ENCODE peak calls at places on chromosomes 4 and X, in five cellular contexts. H is GM12891, D is HepG2, J is GM12878, X is K562. A is an unnamed sample.

GRCh38 chrX:46757593-46757992 is 1.3 kb downstream of the SLC9A7 start:
- DNase-seq in D (no peak), J (no peak), H (no peak), X (no peak), A (no peak)

GRCh38 chr4:24103434-24104168 is 213.8 kb upstream of the PPARGC1A start:
- DNase-seq in J (no peak), D (no peak), X (no peak), H (no peak), A (no peak)

GRCh38 chr4:39043697-39044363 is 11.6 kb upstream of the TMEM156 start:
- DNase-seq in D (peak), J (peak), X (no peak), H (no peak), A (no peak)

GRCh38 chrX:55342533-55343501 is 78.1 kb upstream of the PAGE3 start:
- DNase-seq in X (peak), H (peak), J (peak), D (peak), A (peak)

GRCh38 chr4:181939199-181939945 is 303.8 kb upstream of the TENM3 start:
- DNase-seq in H (no peak), X (no peak), D (no peak), J (no peak), A (no peak)

GRCh38 chr4:183738081-183738673 is 79.1 kb downstream of the TRAPPC11 start:
- DNase-seq in D (no peak), H (no peak), J (peak), X (no peak), A (no peak)

GRCh38 chrX:153530411-153531145 is 13.1 kb downstream of the ATP2B3 start:
- DNase-seq in H (no peak), D (no peak), J (no peak), X (no peak), A (no peak)

GRCh38 chr4:11704136-11704535 is 275.4 kb upstream of the HS3ST1 start:
- DNase-seq in X (no peak), D (no peak), J (no peak), H (no peak), A (no peak)

GRCh38 chrX:39613508-39613921 is 484.2 kb downstream of the BCOR start:
- DNase-seq in D (no peak), J (no peak), X (no peak), H (no peak), A (peak)

GRCh38 chrX:110600745-110601310 is 194.8 kb downstream of the CHRDL1 start:
- DNase-seq in J (no peak), H (no peak), X (no peak), D (no peak), A (no peak)

GRCh38 chr4:146343199-146343598 is 128.9 kb downstream of the REELD1 start:
- DNase-seq in H (no peak), J (peak), D (no peak), X (no peak), A (no peak)

DNA sequence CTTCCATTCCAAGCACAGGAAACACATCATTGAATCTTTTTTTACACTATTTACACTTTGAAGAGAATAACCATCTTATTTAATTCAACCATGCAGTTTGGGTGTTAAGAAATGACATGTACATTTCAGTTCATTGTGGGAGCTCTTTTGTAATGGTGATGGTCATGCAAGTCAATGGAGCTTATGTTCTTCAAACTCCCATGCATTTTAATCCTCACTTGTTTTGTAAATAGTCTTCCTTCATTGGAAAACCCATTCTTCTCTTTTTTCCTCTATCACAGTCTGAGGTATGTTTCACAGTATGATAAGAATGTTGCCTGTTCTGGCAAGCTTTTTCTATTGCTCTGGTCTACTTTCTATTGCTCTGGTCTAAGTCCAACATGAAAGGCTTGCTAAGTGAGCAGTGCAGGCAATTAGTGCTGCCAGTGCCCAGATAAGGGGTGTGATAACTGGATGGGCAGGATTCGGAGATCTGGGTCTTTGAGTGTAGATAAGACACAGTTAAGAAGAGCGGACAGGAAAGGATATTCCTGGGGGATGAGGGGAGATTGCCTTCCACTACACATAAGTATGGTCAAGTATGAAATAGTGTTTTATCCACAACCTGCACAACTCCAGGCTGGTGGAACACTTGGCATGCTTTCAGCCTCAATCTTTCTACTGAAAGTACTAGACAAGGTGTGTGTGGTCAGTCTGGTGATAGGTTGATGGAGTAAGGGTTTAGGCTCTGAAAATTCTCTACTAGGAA is 17.1 kb downstream of the AFP start:
- DNase-seq in J (no peak), H (no peak), X (no peak), D (peak), A (no peak)
- TF ChIP-seq TAF1 in J (no peak), H (no peak), X (no peak), D (no peak), A (no peak)

GRCh38 chr4:15001825-15002658 is at the start of gene CPEB2:
- DNase-seq in X (peak), H (peak), D (peak), J (peak), A (peak)
- TF ChIP-seq POLR2A in X (peak), H (peak), D (peak), J (peak), A (peak)

DNA sequence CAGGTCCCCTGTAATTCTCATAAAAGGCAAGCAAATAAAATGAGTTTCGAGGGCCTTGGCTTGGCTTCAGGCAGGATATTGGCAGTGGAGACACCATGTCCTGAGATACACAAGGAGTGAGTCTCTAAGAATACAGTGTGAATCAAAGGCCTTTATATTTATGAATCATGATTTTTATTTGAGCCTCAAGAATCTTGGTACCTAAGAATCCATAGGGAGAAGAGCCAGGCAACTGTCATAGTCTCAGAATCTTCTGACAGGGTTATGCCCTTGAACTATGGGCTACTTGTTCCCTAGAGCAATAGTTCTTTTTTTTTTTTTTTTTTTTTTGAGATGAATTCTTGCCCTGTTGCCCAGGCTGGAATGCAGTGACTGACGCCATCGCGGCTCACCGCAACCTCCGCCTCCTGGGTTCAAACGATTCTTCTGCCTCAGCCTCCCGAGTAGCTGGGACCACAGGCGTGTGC is 205.4 kb downstream of the LDB2 start:
- DNase-seq in D (no peak), H (no peak), J (no peak), X (no peak), A (no peak)
- TF ChIP-seq POLR2AphosphoS5 in D (no peak), H (no peak), J (no peak), X (no peak), A (no peak)

GRCh38 chrX:20383487-20383886 is 116.8 kb upstream of the RPS6KA3 start:
- DNase-seq in H (no peak), X (no peak), D (no peak), J (no peak), A (no peak)

GRCh38 chrX:20378291-20378920 is 111.7 kb upstream of the RPS6KA3 start:
- DNase-seq in J (peak), D (no peak), X (no peak), H (no peak), A (no peak)

GRCh38 chrX:20388594-20388993 is 121.9 kb upstream of the RPS6KA3 start:
- DNase-seq in X (no peak), H (no peak), D (no peak), J (no peak), A (no peak)

GRCh38 chrX:20382082-20382481 is 115.4 kb upstream of the RPS6KA3 start:
- DNase-seq in X (no peak), J (no peak), D (peak), H (no peak), A (no peak)

GRCh38 chrX:20382518-20383291 is 116.0 kb upstream of the RPS6KA3 start:
- DNase-seq in J (peak), D (peak), X (no peak), H (no peak), A (no peak)
- TF ChIP-seq TAF1 in J (no peak), D (no peak), X (no peak), H (no peak), A (no peak)

GRCh38 chr4:119026662-119027444 is 108.8 kb upstream of the MYOZ2 start:
- DNase-seq in J (no peak), X (no peak), D (no peak), H (no peak), A (no peak)
- TF ChIP-seq POLR2A in J (no peak), X (no peak), D (no peak), H (no peak), A (no peak)

GRCh38 chr4:176065365-176066249 is at the start of gene WDR17:
- DNase-seq in X (peak), J (peak), D (no peak), H (peak), A (peak)
- TF ChIP-seq POLR2AphosphoS5 in X (no peak), J (no peak), D (no peak), H (no peak), A (no peak)

GRCh38 chr4:185921583-185922555 is 109.9 kb upstream of the SORBS2 start:
- DNase-seq in H (no peak), D (no peak), J (no peak), X (no peak), A (no peak)
- TF ChIP-seq TAF1 in H (no peak), D (no peak), J (no peak), X (no peak), A (no peak)

DNA sequence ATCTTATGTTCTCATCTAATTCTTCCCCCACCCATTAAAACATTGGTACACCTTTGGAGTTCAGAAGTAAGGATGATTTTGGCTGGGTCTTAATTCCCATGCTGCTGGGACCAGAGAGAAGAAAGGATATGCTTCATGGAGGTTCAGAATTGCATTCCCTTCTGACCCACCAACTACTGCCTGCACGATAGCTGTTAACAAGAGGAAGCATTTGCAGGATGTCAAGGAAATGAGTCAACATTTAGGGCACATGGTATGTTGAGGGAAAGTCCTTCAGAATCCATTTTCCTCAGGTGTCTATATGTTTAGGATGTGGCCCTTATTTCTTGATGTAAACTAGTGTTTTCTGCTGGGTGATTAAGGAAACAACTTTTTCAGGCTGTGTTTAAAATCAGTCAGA is 95.4 kb upstream of the DDX3X start:
- DNase-seq in H (no peak), X (no peak), J (no peak), D (no peak), A (no peak)
- TF ChIP-seq POLR2A in H (no peak), X (no peak), J (no peak), D (no peak), A (no peak)

GRCh38 chrX:48003758-48004457 is at the start of gene ZNF182:
- DNase-seq in D (peak), H (peak), J (peak), X (peak), A (peak)
- TF ChIP-seq POLR2AphosphoS5 in D (peak), H (peak), J (peak), X (peak), A (peak)

GRCh38 chr4:36303430-36304137 is 22.2 kb downstream of the DTHD1 start:
- DNase-seq in J (no peak), X (no peak), H (no peak), D (no peak), A (no peak)
- TF ChIP-seq TAF1 in J (no peak), X (no peak), H (no peak), D (no peak), A (no peak)

A was measured in GM12892.